ENCODE peak calls at places on chromosomes 2 and 18, in four cellular contexts. K is HepG2, W is GM12878, X is K562. O is an unnamed sample.

GRCh38 chr2:149908731-149909690 is 321.4 kb upstream of the MMADHC start:
- DNase-seq in K (no peak), W (no peak), X (no peak), O (no peak)

GRCh38 chr2:2328847-2329246 is 2.2 kb downstream of the MYT1L start:
- DNase-seq in K (peak), W (no peak), X (peak), O (peak)

GRCh38 chr18:44609210-44609941 is 71.3 kb upstream of the SETBP1 start:
- DNase-seq in K (no peak), W (no peak), X (no peak), O (no peak)

GRCh38 chr2:177245010-177245422 is 19.5 kb downstream of the NFE2L2 start:
- DNase-seq in K (no peak), W (no peak), X (no peak), O (peak)

GRCh38 chr18:45850021-45850420 is 24.5 kb downstream of the SIGLEC15 start:
- DNase-seq in K (no peak), W (peak), X (no peak), O (peak)

GRCh38 chr2:169599568-169599967 is 15.4 kb downstream of the PPIG start:
- DNase-seq in K (no peak), W (no peak), X (no peak), O (no peak)

GRCh38 chr18:73331212-73331772 is 463.5 kb upstream of the NETO1 start:
- DNase-seq in K (no peak), W (no peak), X (no peak), O (no peak)

GRCh38 chr2:127046579-127046978 is 60.4 kb downstream of the BIN1 start:
- DNase-seq in K (no peak), W (no peak), X (no peak), O (no peak)

GRCh38 chr2:218559021-218559420 is 9.1 kb downstream of the USP37 start:
- DNase-seq in K (no peak), W (no peak), X (no peak), O (no peak)

GRCh38 chr18:13608791-13609552 is 117.4 kb downstream of the FAM210A start:
- DNase-seq in K (no peak), W (no peak), X (no peak), O (no peak)

GRCh38 chr2:88199912-88200682 is 30.0 kb downstream of the THNSL2 start:
- DNase-seq in K (peak), W (no peak), X (no peak), O (peak)

GRCh38 chr18:77077401-77077800 is 55.2 kb downstream of the MBP start:
- DNase-seq in K (no peak), W (no peak), X (no peak), O (no peak)

GRCh38 chr18:58202406-58202730 is 158.3 kb downstream of the NEDD4L start:
- DNase-seq in K (no peak), W (no peak), X (peak), O (no peak)

GRCh38 chr2:201254331-201254730 is 6.0 kb upstream of the CASP8 start:
- DNase-seq in K (peak), W (no peak), X (no peak), O (no peak)

GRCh38 chr2:54757496-54757895 is 34.0 kb downstream of the EML6 start:
- DNase-seq in K (no peak), W (no peak), X (no peak), O (no peak)

GRCh38 chr18:9814431-9814830 is 71.3 kb upstream of the TXNDC2 start:
- DNase-seq in K (peak), W (no peak), X (no peak), O (no peak)

GRCh38 chr2:231198291-231199173 is at the start of gene ARMC9:
- DNase-seq in K (peak), W (peak), X (peak), O (peak)

GRCh38 chr18:48091869-48092497 is 161.5 kb upstream of the SMAD2 start:
- DNase-seq in K (no peak), W (no peak), X (no peak), O (no peak)

GRCh38 chr2:28175028-28175427 is 217.6 kb upstream of the FOSL2 start:
- DNase-seq in K (peak), W (no peak), X (no peak), O (no peak)

GRCh38 chr18:79634186-79634585 is 45.4 kb upstream of the CTDP1 start:
- DNase-seq in K (no peak), W (no peak), X (no peak), O (no peak)

GRCh38 chr2:37812414-37812813 is 112.7 kb upstream of the RMDN2 start:
- DNase-seq in K (no peak), W (no peak), X (no peak), O (no peak)

GRCh38 chr2:192194866-192195547 is at the start of gene TMEFF2:
- DNase-seq in K (peak), W (no peak), X (peak), O (peak)

GRCh38 chr18:3051718-3052410 is 38.9 kb upstream of the LPIN2 start:
- DNase-seq in K (peak), W (no peak), X (no peak), O (no peak)

GRCh38 chr2:237309011-237309410 is 105.0 kb downstream of the COL6A3 start:
- DNase-seq in K (no peak), W (no peak), X (no peak), O (no peak)

DNA sequence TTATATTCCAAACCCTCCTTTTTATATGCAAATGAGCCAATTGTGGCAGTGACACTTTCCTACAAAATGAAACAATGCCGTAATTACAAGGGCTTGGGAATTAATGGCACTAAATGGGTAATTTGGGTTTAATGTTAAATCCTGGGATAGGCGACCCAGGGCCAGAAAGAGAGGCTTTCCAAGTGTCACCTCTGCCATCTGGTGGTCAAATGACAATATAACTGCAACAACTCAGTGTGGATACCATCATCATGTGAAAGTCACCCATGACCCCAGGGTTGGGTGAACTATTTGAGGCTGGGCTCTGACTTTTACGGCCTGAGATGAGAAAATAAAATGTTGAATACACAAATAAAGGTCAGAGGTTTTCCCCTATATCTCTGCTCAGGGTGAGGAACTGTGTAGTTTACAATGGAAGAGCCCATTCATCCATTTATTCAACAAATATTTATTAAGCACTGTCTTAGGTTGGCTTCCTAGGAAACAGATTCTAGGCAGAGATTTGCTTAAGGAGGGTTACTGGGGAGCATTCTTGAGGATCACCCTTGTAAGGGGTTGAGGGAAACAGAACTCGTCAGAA is 13.6 kb upstream of the THADA start:
- DNase-seq in K (peak), W (no peak), X (peak), O (peak)
- TF ChIP-seq TARDBP in K (no peak), W (no peak), X (no peak), O (no peak)

DNA sequence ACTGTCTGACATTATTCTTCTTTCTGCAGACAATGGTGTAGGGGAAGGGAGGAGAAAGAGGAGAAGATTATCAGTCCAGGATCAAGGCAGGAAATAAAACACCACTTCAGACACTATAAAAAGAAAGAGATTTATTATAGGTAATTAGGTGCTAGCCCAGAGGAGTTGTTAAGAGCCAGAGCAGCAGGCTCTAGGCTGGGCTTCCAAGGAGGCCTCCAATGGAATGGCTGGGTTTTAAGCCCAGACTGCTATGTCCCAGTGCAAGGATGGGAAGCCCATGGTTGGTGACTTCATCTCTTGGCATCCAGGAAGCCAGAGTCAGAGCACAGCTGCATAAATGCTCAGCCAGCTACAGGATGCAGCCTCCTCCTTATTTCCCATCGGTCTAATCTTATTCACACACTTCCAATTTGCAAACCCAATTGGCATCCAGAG is 95.6 kb downstream of the LAMA3 start:
- DNase-seq in K (no peak), W (no peak), X (no peak), O (peak)
- TF ChIP-seq TARDBP in K (no peak), W (no peak), X (no peak), O (no peak)

GRCh38 chr2:108346827-108347226 is 30.9 kb upstream of the SULT1C4 start:
- DNase-seq in K (no peak), W (no peak), X (peak), O (no peak)
- TF ChIP-seq TARDBP in K (no peak), W (no peak), X (no peak), O (no peak)

GRCh38 chr2:8475349-8476045 is 206.4 kb upstream of the ID2 start:
- DNase-seq in K (no peak), W (peak), X (no peak), O (no peak)

GRCh38 chr2:8472545-8473361 is 209.1 kb upstream of the ID2 start:
- DNase-seq in K (no peak), W (no peak), X (no peak), O (no peak)

GRCh38 chr2:8465560-8465959 is 216.3 kb upstream of the ID2 start:
- DNase-seq in K (no peak), W (no peak), X (no peak), O (no peak)

GRCh38 chr2:8469709-8470493 is 212.0 kb upstream of the ID2 start:
- DNase-seq in K (no peak), W (no peak), X (no peak), O (no peak)
- TF ChIP-seq TARDBP in K (no peak), W (no peak), X (no peak), O (no peak)

DNA sequence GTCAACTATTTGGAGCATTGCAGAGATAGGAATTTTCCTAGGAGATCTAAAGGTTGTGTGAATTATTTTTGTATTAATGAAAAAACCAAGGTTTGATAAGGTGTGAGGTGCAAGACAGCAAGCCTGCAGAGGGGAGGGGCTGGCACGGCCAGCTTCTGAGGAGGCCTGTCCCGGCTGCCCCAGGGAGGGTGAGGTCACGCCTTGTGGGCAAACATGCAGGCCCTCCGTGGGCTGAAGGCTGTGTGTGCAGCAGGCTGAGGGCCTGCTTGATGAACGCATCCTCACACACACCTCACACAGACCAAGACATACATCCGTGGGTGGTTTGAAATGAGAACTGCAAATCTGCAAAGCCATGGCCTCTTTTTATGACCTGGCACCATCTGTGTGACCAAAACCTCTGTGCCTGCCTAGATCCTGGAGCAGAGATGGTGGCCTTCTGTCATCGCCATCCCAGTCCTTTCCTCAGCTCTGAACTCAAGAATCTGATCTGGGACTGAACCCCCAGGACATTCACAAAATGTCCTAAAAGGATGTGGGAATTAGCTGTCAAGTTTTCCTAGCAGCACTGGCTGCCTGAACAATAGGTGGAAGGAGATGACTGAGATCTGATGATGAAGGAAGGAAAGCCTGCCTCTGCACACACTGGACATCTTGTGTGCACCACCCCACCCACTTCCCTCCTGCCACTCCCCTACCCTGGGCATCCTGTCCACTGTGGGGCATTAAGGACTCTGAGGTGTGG is 102.4 kb upstream of the MGAT4A start:
- DNase-seq in K (no peak), W (no peak), X (no peak), O (no peak)
- TF ChIP-seq TARDBP in K (no peak), W (no peak), X (no peak), O (no peak)

DNA sequence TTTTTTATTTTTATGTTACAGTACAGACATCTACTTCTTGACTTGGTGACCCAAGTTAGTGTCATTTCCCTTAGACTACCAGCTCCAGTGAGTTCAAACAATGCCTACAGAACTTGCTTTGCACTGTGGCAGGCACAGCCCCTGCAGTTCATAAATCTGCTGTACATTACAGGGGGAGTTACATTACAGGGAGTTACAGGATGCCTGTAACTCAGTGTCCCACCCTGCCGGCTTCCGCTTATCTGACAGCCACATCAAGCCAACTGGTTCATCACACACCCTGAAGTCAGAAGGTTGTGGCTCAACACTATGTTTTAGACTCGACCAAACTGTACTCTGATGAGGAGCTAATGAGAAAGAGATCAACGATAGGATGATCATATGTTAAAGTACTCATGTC is 7.8 kb upstream of the NPAS2 start:
- DNase-seq in K (no peak), W (no peak), X (no peak), O (no peak)
- TF ChIP-seq TARDBP in K (no peak), W (no peak), X (no peak), O (no peak)

O was measured in HEK293T.